ENCODE peak calls at places on chromosome 6, in eight cellular contexts. G is CD8-positive, alpha-beta memory T cell; O is left ventricle myocardium inferior; U is naive thymus-derived CD4-positive, alpha-beta T cell; N is SJCRH30; Y is SK-N-SH; D is mesenchymal stem cell; A is BE2C. K is an unnamed sample.
A peak's percentile ranks its signal among the peaks of the same experiment; 100 is the strongest.

GRCh38 chr6:46947497-46947896 is 25.8 kb upstream of the ADGRF5 start:
- DNase-seq in A (no peak), D (no peak), Y (no peak), G (no peak), U (no peak), N (no peak), O (no peak), K (no peak)

GRCh38 chr6:111478749-111479148 is 4.3 kb downstream of the REV3L start:
- DNase-seq in O (no peak), G (peak; percentile 37), A (no peak), D (peak; percentile 81), N (no peak), U (no peak), Y (no peak), K (peak; percentile 51)

GRCh38 chr6:152651986-152652385 is 14.8 kb upstream of the SYNE1 start:
- DNase-seq in D (no peak), Y (no peak), A (no peak), N (no peak), G (no peak), U (no peak), O (no peak), K (no peak)

GRCh38 chr6:106688177-106688951 is 59.0 kb downstream of the QRSL1 start:
- DNase-seq in U (no peak), O (no peak), G (no peak), N (no peak), A (no peak), Y (no peak), D (no peak), K (peak; percentile 76)

GRCh38 chr6:159118941-159119340 is 50.3 kb upstream of the FNDC1 start:
- DNase-seq in Y (no peak), D (no peak), G (no peak), N (no peak), U (no peak), A (no peak), O (no peak), K (no peak)

GRCh38 chr6:10389739-10390494 is 25.0 kb downstream of the TFAP2A start:
- DNase-seq in Y (no peak), N (no peak), D (no peak), G (no peak), O (no peak), U (no peak), A (no peak), K (no peak)

GRCh38 chr6:125140808-125141207 is 12.8 kb upstream of the TPD52L1 start:
- DNase-seq in U (no peak), O (no peak), N (no peak), Y (no peak), A (no peak), D (no peak), G (no peak), K (no peak)

GRCh38 chr6:143107440-143107839 is 46.8 kb downstream of the AIG1 start:
- DNase-seq in U (no peak), A (no peak), D (peak; percentile 36), Y (no peak), O (no peak), G (no peak), N (no peak), K (peak; percentile 51)

GRCh38 chr6:105120570-105120969 is 59.2 kb downstream of the POPDC3 start:
- DNase-seq in Y (no peak), D (no peak), N (no peak), G (no peak), U (no peak), A (no peak), O (no peak), K (no peak)

GRCh38 chr6:88513920-88514319 is 347.8 kb upstream of the CNR1 start:
- DNase-seq in A (no peak), G (no peak), N (no peak), Y (no peak), O (no peak), U (no peak), D (no peak), K (no peak)

GRCh38 chr6:44228836-44229235 is 5.4 kb downstream of the SLC29A1 start:
- DNase-seq in U (no peak), D (no peak), O (no peak), G (no peak), Y (no peak), N (no peak), A (no peak), K (no peak)

GRCh38 chr6:112910256-112910655 is 563.1 kb downstream of the RFPL4B start:
- DNase-seq in G (no peak), D (no peak), O (no peak), Y (no peak), U (no peak), N (peak; percentile 12), A (no peak), K (no peak)

GRCh38 chr6:43942616-43943015 is 172.6 kb downstream of the VEGFA start:
- DNase-seq in D (no peak), Y (no peak), G (no peak), U (no peak), N (no peak), A (no peak), O (no peak), K (no peak)

GRCh38 chr6:146361367-146361924 is 182.2 kb upstream of the RAB32 start:
- DNase-seq in O (peak; percentile 40), D (no peak), N (no peak), U (no peak), A (no peak), G (no peak), Y (peak; percentile 14), K (no peak)

GRCh38 chr6:36104836-36105235 is 25.5 kb upstream of the MAPK13 start:
- DNase-seq in A (no peak), O (no peak), Y (no peak), D (no peak), G (no peak), N (no peak), U (no peak), K (no peak)

GRCh38 chr6:115310156-115310555 is 750.5 kb downstream of the FRK start:
- DNase-seq in G (no peak), Y (no peak), A (no peak), D (no peak), O (no peak), N (no peak), U (no peak), K (no peak)
- H3K4me3 ChIP-seq in G (no peak overlapping the region), Y (no peak overlapping the region), A (no peak overlapping the region), D (no peak overlapping the region), O (no peak overlapping the region), N (no peak overlapping the region), U (no peak overlapping the region), K (no peak overlapping the region)

DNA sequence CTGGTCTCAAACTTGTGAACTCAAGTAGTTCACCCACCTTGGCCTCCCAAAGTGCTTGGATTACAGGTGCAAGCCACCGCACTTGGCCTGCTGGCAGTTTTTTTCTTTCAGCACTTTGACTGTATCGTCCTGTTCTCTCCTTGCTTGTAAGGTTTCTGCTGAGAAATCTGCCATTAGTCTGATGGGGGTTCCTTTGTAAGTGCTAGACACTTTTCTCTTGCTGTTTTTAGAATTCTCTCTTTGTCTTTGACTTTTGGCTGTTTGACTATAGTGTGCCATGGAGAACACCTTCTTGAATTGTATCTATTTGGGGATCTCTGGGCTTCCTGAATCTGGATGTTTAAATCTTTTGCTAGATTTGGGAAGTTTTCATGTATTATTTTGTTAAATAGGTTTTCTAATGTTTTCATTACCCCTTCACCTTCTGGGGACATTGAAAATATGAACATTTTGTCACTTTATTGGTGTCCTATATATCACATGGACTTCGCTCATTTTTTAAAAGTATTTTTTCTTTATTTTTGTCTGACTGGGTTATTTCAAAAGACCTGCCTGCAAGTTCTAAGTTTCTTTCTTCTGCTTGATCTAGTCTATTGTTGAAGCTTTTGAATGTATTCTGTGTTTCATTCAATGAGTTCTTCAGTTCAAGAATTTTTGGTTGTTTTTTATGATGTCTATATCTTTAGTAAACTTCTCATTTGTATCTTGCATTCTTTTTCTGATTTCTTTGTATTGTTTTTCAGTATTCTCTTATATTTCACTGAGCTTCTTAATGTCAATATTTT is 22.1 kb downstream of the GJA10 start:
- DNase-seq in D (no peak), N (no peak), A (no peak), Y (no peak), O (no peak), G (no peak), U (no peak), K (no peak)
- H3K4me1 ChIP-seq in D (no peaks in the 10 kb centered on the region), N (no peaks in the 10 kb centered on the region), A (no peaks in the 10 kb centered on the region), Y (no peaks in the 10 kb centered on the region), O (no peaks in the 10 kb centered on the region), G (no peaks in the 10 kb centered on the region), U (no peaks in the 10 kb centered on the region), K (no peaks in the 10 kb centered on the region)

GRCh38 chr6:149899926-149900619 is 2.2 kb upstream of the RAET1E start:
- DNase-seq in D (no peak), O (no peak), N (no peak), U (no peak), Y (no peak), G (no peak), A (no peak), K (no peak)
- H3K4me3 ChIP-seq in D (no peak overlapping the region), O (no peak overlapping the region), N (no peak overlapping the region), U (no peak overlapping the region), Y (no peak overlapping the region), G (no peak overlapping the region), A (no peak overlapping the region), K (no peak overlapping the region)

GRCh38 chr6:131125431-131125830 is 9.8 kb upstream of the AKAP7 start:
- DNase-seq in N (no peak), U (no peak), G (no peak), O (no peak), Y (no peak), A (no peak), D (no peak), K (no peak)

GRCh38 chr6:131122007-131122406 is 13.3 kb upstream of the AKAP7 start:
- DNase-seq in U (no peak), A (no peak), Y (no peak), G (no peak), D (no peak), N (no peak), O (no peak), K (no peak)

GRCh38 chr6:131122516-131122915 is 12.8 kb upstream of the AKAP7 start:
- DNase-seq in G (no peak), U (no peak), N (no peak), A (no peak), Y (no peak), D (no peak), O (no peak), K (no peak)

GRCh38 chr6:131129657-131130545 is 5.4 kb upstream of the AKAP7 start:
- DNase-seq in N (no peak), G (no peak), A (no peak), U (no peak), Y (no peak), D (no peak), O (no peak), K (no peak)

GRCh38 chr6:131124341-131125071 is 10.8 kb upstream of the AKAP7 start:
- DNase-seq in O (no peak), G (no peak), N (no peak), D (no peak), A (no peak), Y (no peak), U (no peak), K (no peak)
- H3K4me1 ChIP-seq in O (no peaks in the 10 kb centered on the region), G (no peaks in the 10 kb centered on the region), N (peaks cover under 1% of the 10 kb centered on the region), D (no peaks in the 10 kb centered on the region), A (no peaks in the 10 kb centered on the region), Y (peaks cover 7% of the 10 kb centered on the region), U (no peaks in the 10 kb centered on the region), K (no peaks in the 10 kb centered on the region)

GRCh38 chr6:56686429-56686828 is 43.7 kb upstream of the DST start:
- DNase-seq in D (no peak), O (no peak), N (no peak), G (no peak), U (no peak), Y (no peak), A (no peak), K (no peak)
- H3K4me3 ChIP-seq in D (no peak overlapping the region), O (no peak overlapping the region), N (no peak overlapping the region), G (no peak overlapping the region), U (no peak overlapping the region), Y (no peak overlapping the region), A (no peak overlapping the region), K (no peak overlapping the region)

GRCh38 chr6:15507221-15507620 is 155.6 kb downstream of the DTNBP1 start:
- DNase-seq in D (no peak), O (no peak), U (no peak), N (no peak), A (no peak), G (no peak), Y (no peak), K (no peak)
- H3K4me1 ChIP-seq in D (peaks cover 26% of the 10 kb centered on the region), O (peaks cover 85% of the 10 kb centered on the region), U (no peaks in the 10 kb centered on the region), N (peaks cover 23% of the 10 kb centered on the region), A (peaks cover 14% of the 10 kb centered on the region), G (no peaks in the 10 kb centered on the region), Y (peaks cover 17% of the 10 kb centered on the region), K (no peaks in the 10 kb centered on the region)